ENCODE peak calls at places on chromosomes 2 and 18, in six cellular contexts. Y, V, G, A, M and R are unnamed samples.

GRCh38 chr2:112959109-112959591 is 18.7 kb upstream of the IL36G start:
- DNase-seq in Y (no peak), V (no peak), G (no peak), A (no peak), M (no peak), R (no peak)

GRCh38 chr2:149666809-149667208 is 79.2 kb upstream of the MMADHC start:
- DNase-seq in Y (no peak), V (no peak), G (no peak), A (no peak), M (no peak), R (no peak)

GRCh38 chr2:54570925-54571694 is 115.0 kb downstream of the SPTBN1 start:
- DNase-seq in Y (no peak), V (peak), G (peak), A (peak), M (no peak), R (no peak)

GRCh38 chr2:240920783-240921231 is 14.7 kb downstream of the CROCC2 start:
- DNase-seq in Y (no peak), V (no peak), G (no peak), A (no peak), M (no peak), R (peak)

GRCh38 chr2:236795176-236795860 is 225.7 kb downstream of the ACKR3 start:
- DNase-seq in Y (no peak), V (no peak), G (no peak), A (no peak), M (no peak), R (no peak)

GRCh38 chr18:79911009-79911870 is 40.2 kb downstream of the SLC66A2 start:
- DNase-seq in Y (no peak), V (peak), G (no peak), A (no peak), M (no peak), R (no peak)

GRCh38 chr2:162243305-162243693 is at the start of gene FAP:
- DNase-seq in Y (no peak), V (no peak), G (peak), A (peak), M (no peak), R (no peak)

GRCh38 chr2:238060096-238060541 is 682 bp upstream of the SCLY start:
- DNase-seq in Y (no peak), V (no peak), G (no peak), A (no peak), M (no peak), R (no peak)

GRCh38 chr2:13015941-13016340 is 299.2 kb downstream of the TRIB2 start:
- DNase-seq in Y (no peak), V (no peak), G (no peak), A (no peak), M (no peak), R (no peak)

GRCh38 chr2:42913280-42913878 is 121.0 kb upstream of the HAAO start:
- DNase-seq in Y (no peak), V (no peak), G (no peak), A (no peak), M (no peak), R (no peak)

GRCh38 chr2:8539743-8540551 is 141.9 kb upstream of the ID2 start:
- DNase-seq in Y (no peak), V (peak), G (no peak), A (no peak), M (no peak), R (no peak)